ENCODE peak calls at places on chromosome 17, in four cellular contexts. A, M, R and E are unnamed samples.

GRCh38 chr17:3978421-3979275 is 14.4 kb upstream of the ATP2A3 start:
- DNase-seq in M (no peak), A (peak; percentile 59), R (peak; percentile 9), E (no peak)

GRCh38 chr17:64385187-64386083 is 5.2 kb downstream of the PECAM1 start:
- DNase-seq in A (peak; percentile 98), R (no peak), M (no peak), E (peak; percentile 69)

GRCh38 chr17:42273474-42274272 is 2.5 kb downstream of the STAT5B start:
- DNase-seq in M (no peak), A (no peak), R (no peak), E (no peak)

GRCh38 chr17:37790153-37790552 is 45.3 kb upstream of the HNF1B start:
- DNase-seq in M (no peak), A (no peak), R (no peak), E (no peak)

GRCh38 chr17:20127660-20128413 is 118.7 kb downstream of the SPECC1 start:
- DNase-seq in R (no peak), A (peak; percentile 49), M (no peak), E (peak; percentile 16)

GRCh38 chr17:55433629-55434422 is 12.2 kb upstream of the MMD start:
- DNase-seq in R (no peak), M (no peak), A (peak; percentile 99), E (peak; percentile 67)

GRCh38 chr17:45229681-45230409 is 8.2 kb downstream of the FMNL1 start:
- DNase-seq in M (no peak), A (no peak), R (no peak), E (no peak)

GRCh38 chr17:68048996-68049395 is 13.5 kb downstream of the KPNA2 start:
- DNase-seq in M (no peak), A (peak; percentile 40), R (peak; percentile 27), E (no peak)

GRCh38 chr17:2899911-2900310 is 103.7 kb downstream of the RAP1GAP2 start:
- DNase-seq in R (no peak), M (no peak), A (no peak), E (peak; percentile 72)

GRCh38 chr17:17141279-17141678 is 64.9 kb downstream of the PLD6 start:
- DNase-seq in R (no peak), A (no peak), M (no peak), E (no peak)

GRCh38 chr17:81710514-81711308 is 1.4 kb upstream of the SLC25A10 start:
- DNase-seq in R (no peak), A (peak; percentile 30), M (no peak), E (peak; percentile 41)

GRCh38 chr17:29711588-29712385 is 89.1 kb upstream of the CORO6 start:
- DNase-seq in A (no peak), M (no peak), R (peak; percentile 28), E (no peak)

GRCh38 chr17:77363821-77364361 is 223.1 kb downstream of the SEC14L1 start:
- DNase-seq in M (no peak), A (no peak), R (peak; percentile 89), E (peak; percentile 35)

GRCh38 chr17:41695134-41695661 is 6.5 kb downstream of the EIF1 start:
- DNase-seq in A (no peak), R (no peak), M (no peak), E (no peak)

GRCh38 chr17:78366109-78366848 is 6.4 kb upstream of the SOCS3 start:
- DNase-seq in M (no peak), R (no peak), A (no peak), E (no peak)

GRCh38 chr17:47265983-47266541 is 12.4 kb downstream of the ITGB3 start:
- DNase-seq in R (no peak), M (no peak), A (peak; percentile 88), E (peak; percentile 40)

GRCh38 chr17:40218740-40219072 is 398 bp upstream of the WIPF2 start:
- DNase-seq in M (peak; percentile 84), R (peak; percentile 80), A (peak; percentile 13), E (peak; percentile 88)

GRCh38 chr17:5283531-5284315 is 1.6 kb downstream of the RABEP1 start:
- DNase-seq in R (no peak), A (peak; percentile 51), M (no peak), E (peak; percentile 39)

GRCh38 chr17:16027708-16028584 is 28.3 kb downstream of the TTC19 start:
- DNase-seq in R (no peak), A (peak; percentile 97), M (no peak), E (peak; percentile 68)

GRCh38 chr17:48575673-48576478 is 2.3 kb downstream of the HOXB4 start:
- DNase-seq in M (peak; percentile 33), A (no peak), R (no peak), E (no peak)
- TF ChIP-seq EZH2phosphoT487 in M (no peak), A (no peak), R (peak; percentile 29), E (no peak)

GRCh38 chr17:9767432-9767991 is 23.9 kb downstream of the DHRS7C start:
- DNase-seq in R (no peak), M (no peak), A (no peak), E (no peak)

GRCh38 chr17:9765302-9765701 is 26.1 kb downstream of the DHRS7C start:
- DNase-seq in A (no peak), R (no peak), M (no peak), E (no peak)

GRCh38 chr17:9768381-9768934 is 22.9 kb downstream of the DHRS7C start:
- DNase-seq in R (peak; percentile 45), A (peak; percentile 56), M (no peak), E (peak; percentile 43)

GRCh38 chr17:9769036-9769695 is 22.2 kb downstream of the DHRS7C start:
- DNase-seq in A (no peak), R (no peak), M (no peak), E (no peak)

GRCh38 chr17:9766970-9767369 is 24.4 kb downstream of the DHRS7C start:
- DNase-seq in M (no peak), A (no peak), R (no peak), E (no peak)
- H3K4me1 ChIP-seq in M (no peaks in the 10 kb centered on the region), A (no peaks in the 10 kb centered on the region), R (no peaks in the 10 kb centered on the region), E (no peaks in the 10 kb centered on the region)

DNA sequence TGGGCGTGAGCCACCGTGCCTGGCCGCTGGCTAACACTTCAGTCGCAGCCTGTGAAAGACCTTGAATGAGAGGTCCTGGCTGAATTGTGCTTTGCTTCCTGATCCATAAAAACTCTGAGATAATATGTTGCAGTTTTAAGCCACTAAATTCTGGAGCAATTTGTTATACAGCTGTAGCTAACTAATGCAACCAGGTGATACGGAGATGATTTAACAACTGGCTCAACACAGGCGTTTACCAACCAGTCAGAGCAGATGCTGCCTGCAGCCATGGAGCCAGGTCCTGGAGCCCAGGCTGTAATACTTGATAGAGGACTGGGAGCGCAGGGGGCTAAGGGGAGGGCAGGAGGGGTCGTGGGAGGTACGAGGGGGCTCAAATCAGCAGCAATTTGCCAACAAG is 50.9 kb downstream of the PLXDC1 start:
- DNase-seq in A (no peak), R (no peak), M (no peak), E (no peak)
- TF ChIP-seq EZH2phosphoT487 in A (no peak), R (no peak), M (no peak), E (no peak)

DNA sequence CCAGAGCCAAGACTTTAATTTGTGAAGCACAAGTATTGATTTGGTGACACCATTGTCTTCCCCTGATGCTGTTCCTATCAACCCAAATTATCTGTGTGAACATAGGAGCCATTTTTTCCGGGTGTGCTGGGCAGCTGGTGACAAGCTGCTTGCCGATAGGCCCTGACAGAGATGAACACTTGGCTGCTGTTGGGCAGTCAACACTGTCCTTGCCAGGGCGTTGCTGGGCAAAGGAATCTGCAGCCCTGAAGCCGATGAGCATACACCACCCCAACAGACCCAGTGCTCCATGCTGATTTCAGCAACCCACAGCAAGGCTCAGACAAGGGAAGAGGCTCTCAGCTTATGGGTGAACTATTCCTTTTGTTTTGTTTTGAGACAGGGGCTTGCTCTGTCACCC is 105.4 kb downstream of the YPEL2 start:
- DNase-seq in A (no peak), R (no peak), M (no peak), E (no peak)
- H3K4me1 ChIP-seq in A (peaks cover 15% of the 10 kb centered on the region), R (peaks cover 4% of the 10 kb centered on the region), M (peaks cover 15% of the 10 kb centered on the region), E (no peaks in the 10 kb centered on the region)

DNA sequence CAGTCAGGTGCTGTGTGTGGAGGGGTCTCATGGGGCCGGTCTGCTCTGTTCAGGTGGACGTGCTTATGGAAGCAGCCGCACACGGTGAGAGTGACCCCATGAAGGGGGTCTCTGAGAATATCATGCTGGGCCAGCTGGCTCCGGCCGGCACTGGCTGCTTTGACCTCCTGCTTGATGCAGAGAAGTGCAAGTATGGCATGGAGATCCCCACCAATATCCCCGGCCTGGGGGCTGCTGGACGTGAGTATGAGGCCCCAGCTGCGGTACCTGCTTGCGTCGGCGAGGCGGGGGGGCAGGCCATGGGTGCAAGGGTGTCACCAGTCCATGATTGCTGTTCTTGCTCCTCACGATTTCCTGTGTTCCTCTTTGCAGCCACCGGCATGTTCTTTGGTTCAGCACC is 27.9 kb downstream of the POLR2A start:
- DNase-seq in M (no peak), A (no peak), R (no peak), E (no peak)
- TF ChIP-seq EZH2phosphoT487 in M (no peak), A (no peak), R (no peak), E (no peak)

DNA sequence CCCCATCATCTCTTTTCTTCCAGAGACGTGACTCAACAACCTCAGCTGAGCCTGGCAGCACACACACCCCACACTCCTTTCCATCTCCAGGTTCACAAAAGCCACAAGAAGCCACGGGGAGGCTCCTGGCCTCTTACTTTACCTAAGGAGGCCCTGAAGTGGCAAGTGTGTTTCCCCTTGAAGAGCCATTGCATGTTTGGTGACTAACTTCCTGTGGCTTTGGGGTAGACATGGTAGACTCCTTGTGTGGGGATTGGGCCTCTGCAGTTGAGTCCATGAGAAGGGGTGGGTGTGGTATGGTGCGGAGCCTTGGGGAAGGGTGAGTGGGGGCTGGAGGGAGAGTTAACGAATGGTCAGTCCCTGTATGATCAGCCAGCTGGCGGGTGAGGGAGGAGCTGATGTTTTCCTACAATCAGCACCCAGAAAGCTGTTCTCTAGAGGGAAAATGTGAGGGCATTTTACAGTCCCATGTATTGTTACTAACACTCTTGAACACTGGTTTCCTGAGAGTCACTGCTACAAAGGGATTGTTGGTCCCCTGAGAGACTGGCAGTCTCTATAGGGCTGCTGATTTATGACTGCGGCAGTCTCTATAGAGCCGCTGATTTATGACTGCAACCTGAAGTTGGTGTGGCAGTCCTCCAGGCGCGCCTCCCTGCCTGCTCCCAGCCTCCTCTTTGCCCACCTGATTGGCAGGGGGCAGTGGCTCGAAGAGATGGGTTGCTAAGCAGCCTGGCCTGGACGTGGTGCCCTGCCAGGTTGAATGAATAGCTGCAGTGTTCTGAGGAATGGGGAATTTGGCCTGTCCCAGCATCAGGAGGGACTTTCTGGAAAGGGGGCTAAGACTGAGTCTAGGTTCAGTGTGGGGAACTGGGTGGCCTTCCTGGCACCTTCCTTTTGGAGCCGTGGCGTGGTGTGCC is 24.5 kb downstream of the SAP30BP start:
- DNase-seq in M (no peak), R (no peak), A (peak; percentile 49), E (no peak)
- H3K4me1 ChIP-seq in M (peaks cover 38% of the 10 kb centered on the region), R (peaks cover 45% of the 10 kb centered on the region), A (peaks cover 87% of the 10 kb centered on the region), E (no peaks in the 10 kb centered on the region)

DNA sequence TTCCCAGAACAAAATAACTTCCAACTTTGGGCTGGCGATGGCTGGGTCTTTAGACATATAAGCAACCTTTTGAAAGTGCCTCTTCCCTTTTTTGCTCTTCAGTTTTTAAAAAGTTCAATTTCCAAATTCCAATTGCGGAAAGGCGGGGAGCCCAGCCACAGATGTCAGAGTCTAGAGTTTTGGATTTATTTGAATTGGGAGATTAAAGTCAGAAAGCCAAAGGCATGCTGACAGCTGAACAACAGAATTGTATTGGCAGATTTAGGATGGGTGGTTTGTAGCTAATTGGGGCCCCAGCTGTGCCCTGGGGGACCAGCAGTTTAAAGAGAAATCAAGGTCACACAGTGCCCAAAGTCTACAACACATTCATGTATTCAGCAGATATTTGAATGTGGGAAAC is 10.5 kb downstream of the YPEL2 start:
- DNase-seq in A (no peak), R (no peak), M (no peak), E (no peak)
- TF ChIP-seq EZH2phosphoT487 in A (no peak), R (no peak), M (no peak), E (no peak)

GRCh38 chr17:65712383-65713267 is 151.2 kb upstream of the AXIN2 start:
- DNase-seq in M (no peak), A (no peak), R (no peak), E (no peak)
- H3K4me1 ChIP-seq in M (peaks cover 11% of the 10 kb centered on the region), A (no peaks in the 10 kb centered on the region), R (no peaks in the 10 kb centered on the region), E (no peaks in the 10 kb centered on the region)